ENCODE peak calls at places on chromosome 2, in six cellular contexts. K is body of pancreas, J is heart right ventricle, O is spleen, P is endothelial cell of umbilical vein, B is PC-3. Y is an unnamed sample. For H3K27me3 and H3K4me1, the result is how much of the 10 kb centered on the place peaks cover.

GRCh38 chr2:43184339-43184895 is 42.0 kb downstream of the ZFP36L2 start:
- DNase-seq in K (no peak), J (no peak), O (no peak), P (no peak), B (peak), Y (peak)

GRCh38 chr2:17282245-17282644 is 236.0 kb downstream of the RAD51AP2 start:
- DNase-seq in K (no peak), J (no peak), O (no peak), P (no peak), B (no peak), Y (no peak)

GRCh38 chr2:205934443-205934842 is 151.5 kb downstream of the INO80D start:
- DNase-seq in K (no peak), J (no peak), O (no peak), P (no peak), B (peak), Y (no peak)

GRCh38 chr2:47849368-47849767 is 56.9 kb downstream of the FBXO11 start:
- DNase-seq in K (no peak), J (no peak), O (no peak), P (no peak), B (no peak), Y (no peak)

GRCh38 chr2:237722616-237723015 is 76.0 kb upstream of the RBM44 start:
- DNase-seq in K (no peak), J (no peak), O (no peak), P (no peak), B (no peak), Y (no peak)

GRCh38 chr2:30339071-30339470 is 107.7 kb downstream of the LBH start:
- DNase-seq in K (no peak), J (no peak), O (no peak), P (no peak), B (no peak), Y (no peak)

GRCh38 chr2:120988741-120989555 is 253.3 kb downstream of the GLI2 start:
- DNase-seq in K (no peak), J (no peak), O (peak), P (no peak), B (no peak), Y (no peak)

GRCh38 chr2:234496835-234497591 is at the start of gene ARL4C:
- DNase-seq in K (peak), J (peak), O (peak), P (peak), B (peak), Y (peak)

GRCh38 chr2:46578966-46579365 is 99.6 kb downstream of the TMEM247 start:
- DNase-seq in K (no peak), J (no peak), O (no peak), P (no peak), B (no peak), Y (no peak)

GRCh38 chr2:50754514-50754913 is 277.4 kb downstream of the NRXN1 start:
- DNase-seq in K (no peak), J (no peak), O (no peak), P (no peak), B (no peak), Y (no peak)

GRCh38 chr2:202695166-202695565 is 60.4 kb downstream of the FAM117B start:
- DNase-seq in K (no peak), J (no peak), O (no peak), P (no peak), B (no peak), Y (no peak)

GRCh38 chr2:64396551-64396950 is 57.4 kb upstream of the LGALSL start:
- DNase-seq in K (no peak), J (no peak), O (no peak), P (no peak), B (no peak), Y (no peak)

GRCh38 chr2:165163771-165164170 is 40.1 kb downstream of the SCN3A start:
- DNase-seq in K (no peak), J (no peak), O (no peak), P (no peak), B (no peak), Y (no peak)

GRCh38 chr2:23609254-23609653 is 224.3 kb downstream of the KLHL29 start:
- DNase-seq in K (no peak), J (no peak), O (peak), P (no peak), B (no peak), Y (no peak)

GRCh38 chr2:96138146-96139145 is at the start of gene ASTL:
- DNase-seq in K (peak), J (no peak), O (peak), P (peak), B (peak), Y (no peak)

GRCh38 chr2:201378496-201379397 is 21.6 kb upstream of the FLACC1 start:
- DNase-seq in K (no peak), J (no peak), O (no peak), P (no peak), B (no peak), Y (no peak)

GRCh38 chr2:202375611-202376408 is at the start of gene BMPR2:
- DNase-seq in K (peak), J (peak), O (peak), P (peak), B (peak), Y (peak)

GRCh38 chr2:33673937-33674336 is 74.8 kb upstream of the FAM98A start:
- DNase-seq in K (no peak), J (no peak), O (no peak), P (peak), B (peak), Y (no peak)

GRCh38 chr2:86038291-86039081 is 67.2 kb downstream of the POLR1A start:
- DNase-seq in K (no peak), J (no peak), O (peak), P (peak), B (no peak), Y (no peak)

GRCh38 chr2:3238951-3239841 is 138.4 kb downstream of the EIPR1 start:
- DNase-seq in K (no peak), J (no peak), O (no peak), P (no peak), B (no peak), Y (no peak)

GRCh38 chr2:200305797-200306718 is at the start of gene SPATS2L:
- DNase-seq in K (peak), J (peak), O (peak), P (peak), B (peak), Y (no peak)

GRCh38 chr2:119645173-119645846 is 33.7 kb upstream of the TMEM177 start:
- DNase-seq in K (no peak), J (no peak), O (no peak), P (peak), B (no peak), Y (peak)

GRCh38 chr2:159035790-159036411 is 67.5 kb downstream of the TANC1 start:
- DNase-seq in K (peak), J (no peak), O (no peak), P (peak), B (peak), Y (peak)

GRCh38 chr2:104702026-104702425 is 151.9 kb upstream of the POU3F3 start:
- DNase-seq in K (no peak), J (no peak), O (no peak), P (no peak), B (no peak), Y (no peak)

GRCh38 chr2:153287109-153287801 is 191.3 kb downstream of the RPRM start:
- DNase-seq in K (no peak), J (no peak), O (no peak), P (no peak), B (peak), Y (no peak)

GRCh38 chr2:42964444-42965081 is 172.2 kb upstream of the HAAO start:
- DNase-seq in K (peak), J (peak), O (peak), P (no peak), B (peak), Y (peak)

GRCh38 chr2:98148968-98149697 is 62.2 kb downstream of the VWA3B start:
- DNase-seq in K (peak), J (peak), O (no peak), P (peak), B (peak), Y (peak)

GRCh38 chr2:58644992-58645391 is 403.9 kb upstream of the FANCL start:
- DNase-seq in K (no peak), J (no peak), O (no peak), P (no peak), B (peak), Y (no peak)

GRCh38 chr2:186546842-186547241 is 43.0 kb upstream of the ITGAV start:
- DNase-seq in K (no peak), J (no peak), O (no peak), P (no peak), B (no peak), Y (no peak)

GRCh38 chr2:110828330-110828729 is 96.0 kb downstream of the ACOXL start:
- DNase-seq in K (no peak), J (no peak), O (no peak), P (no peak), B (no peak), Y (no peak)

GRCh38 chr2:141392517-141393213 is 738.2 kb downstream of the LRP1B start:
- DNase-seq in K (no peak), J (no peak), O (no peak), P (peak), B (peak), Y (no peak)

GRCh38 chr2:40038646-40039045 is 259.6 kb upstream of the THUMPD2 start:
- DNase-seq in K (no peak), J (no peak), O (no peak), P (no peak), B (no peak), Y (no peak)

GRCh38 chr2:240568678-240569522 is 616 bp downstream of the RNPEPL1 start:
- DNase-seq in K (peak), J (peak), O (peak), P (peak), B (peak), Y (no peak)

GRCh38 chr2:215071676-215072075 is 66.8 kb downstream of the ABCA12 start:
- DNase-seq in K (no peak), J (no peak), O (no peak), P (no peak), B (peak), Y (peak)

GRCh38 chr2:40178971-40179370 is 272.9 kb downstream of the SLC8A1 start:
- DNase-seq in K (no peak), J (no peak), O (no peak), P (no peak), B (peak), Y (no peak)

GRCh38 chr2:218858671-218859555 is 692 bp upstream of the WNT6 start:
- DNase-seq in K (no peak), J (no peak), O (peak), P (no peak), B (no peak), Y (no peak)
- H3K27me3 ChIP-seq in K (under half), J (half or more), O (under half), P (half or more), B (under half), Y (half or more)

GRCh38 chr2:130778781-130779180 is 23.4 kb downstream of the AMER3 start:
- DNase-seq in K (no peak), J (no peak), O (no peak), P (no peak), B (no peak), Y (no peak)

GRCh38 chr2:130776550-130776949 is 21.2 kb downstream of the AMER3 start:
- DNase-seq in K (no peak), J (no peak), O (no peak), P (no peak), B (no peak), Y (no peak)
- TF ChIP-seq CTCF in K (peak), J (no peak), O (no peak), P (no peak), B (peak), Y (peak)

GRCh38 chr2:225226441-225226840 is 173.1 kb upstream of the NYAP2 start:
- DNase-seq in K (no peak), J (no peak), O (no peak), P (no peak), B (no peak), Y (no peak)

GRCh38 chr2:225223301-225223700 is 176.2 kb upstream of the NYAP2 start:
- DNase-seq in K (no peak), J (no peak), O (no peak), P (no peak), B (peak), Y (no peak)
- H3K4me1 ChIP-seq in K (under half), J (under half), O (under half), P (under half), B (under half), Y (under half)

GRCh38 chr2:109062558-109063325 is 66.3 kb upstream of the SH3RF3 start:
- DNase-seq in K (no peak), J (no peak), O (peak), P (no peak), B (peak), Y (no peak)
- H3K27me3 ChIP-seq in K (under half), J (under half), O (under half), P (under half), B (under half), Y (half or more)

GRCh38 chr2:25257931-25258771 is 83.6 kb downstream of the DNMT3A start:
- DNase-seq in K (no peak), J (no peak), O (no peak), P (no peak), B (no peak), Y (no peak)
- TF ChIP-seq CTCF in K (no peak), J (no peak), O (no peak), P (peak), B (no peak), Y (no peak)

DNA sequence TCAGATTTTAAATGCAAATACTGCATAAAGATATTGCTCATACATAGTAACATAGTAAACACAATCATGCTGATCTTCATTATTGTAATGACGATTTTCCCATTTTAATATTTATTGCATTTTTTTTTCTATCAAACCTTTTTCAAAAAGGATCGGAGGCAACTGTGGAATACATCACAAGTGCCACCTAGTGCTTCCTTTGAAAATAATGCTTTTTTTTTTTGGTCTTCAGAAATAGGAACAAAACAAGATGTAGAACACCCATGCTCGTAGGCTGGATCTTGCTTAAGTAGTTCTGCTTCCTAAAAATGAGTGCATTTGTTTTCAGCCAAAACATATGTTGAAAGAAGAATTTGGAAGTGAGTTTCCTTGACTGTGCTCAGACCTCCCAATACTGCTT is 35.7 kb upstream of the GPR155 start:
- DNase-seq in K (no peak), J (no peak), O (no peak), P (peak), B (peak), Y (no peak)
- H3K4me1 ChIP-seq in K (under half), J (under half), O (under half), P (under half), B (under half), Y (under half)

Y was measured in foreskin keratinocyte.